ENCODE peak calls at places on chromosome 9, in four cellular contexts. H is T-helper 2 cell; X is left ventricle myocardium inferior; S is activated CD8-positive, alpha-beta T cell treated with anti-CD3 and anti-CD28 coated beads for 36 hours. L is an unnamed sample.

GRCh38 chr9:89750117-89750551 is 145.3 kb downstream of the GADD45G start:
- DNase-seq in H (no peak), S (no peak), X (peak; percentile 75), L (no peak)

GRCh38 chr9:10026585-10026984 is 586.2 kb downstream of the PTPRD start:
- DNase-seq in H (no peak), S (no peak), X (no peak), L (no peak)

GRCh38 chr9:98147582-98147981 is 28.6 kb upstream of the TRIM14 start:
- DNase-seq in X (no peak), H (no peak), S (no peak), L (no peak)

GRCh38 chr9:75455444-75455921 is 367.2 kb downstream of the OSTF1 start:
- DNase-seq in H (no peak), S (no peak), X (no peak), L (no peak)

GRCh38 chr9:35658144-35658893 is at the start of gene CCDC107:
- DNase-seq in H (peak; percentile 85), X (peak; percentile 87), S (peak; percentile 82), L (peak; percentile 79)

GRCh38 chr9:33823801-33824200 is 6.8 kb downstream of the UBE2R2 start:
- DNase-seq in H (no peak), S (no peak), X (no peak), L (no peak)

GRCh38 chr9:135502873-135503321 is 2.4 kb downstream of the MRPS2 start:
- DNase-seq in S (no peak), H (no peak), X (no peak), L (no peak)

GRCh38 chr9:128899566-128900322 is 17.8 kb downstream of the LRRC8A start:
- DNase-seq in X (no peak), S (peak; percentile 39), H (peak; percentile 27), L (no peak)

GRCh38 chr9:70197384-70198039 is 61.3 kb upstream of the SMC5 start:
- DNase-seq in X (no peak), S (no peak), H (no peak), L (no peak)

GRCh38 chr9:131530546-131530929 is 525 bp downstream of the UCK1 start:
- DNase-seq in X (peak; percentile 32), H (no peak), S (peak; percentile 39), L (no peak)

GRCh38 chr9:5698004-5698403 is 69.1 kb downstream of the RIC1 start:
- DNase-seq in S (no peak), H (no peak), X (no peak), L (no peak)

GRCh38 chr9:137439158-137439714 is 1.9 kb downstream of the ENTPD8 start:
- DNase-seq in S (no peak), X (no peak), H (no peak), L (no peak)

GRCh38 chr9:20693068-20693467 is 9.0 kb downstream of the FOCAD start:
- DNase-seq in X (no peak), H (no peak), S (no peak), L (no peak)

GRCh38 chr9:133348763-133349573 is 950 bp downstream of the RPL7A start:
- DNase-seq in H (no peak), X (no peak), S (no peak), L (no peak)

L was measured in Caki2.